ENCODE peak calls at places on chromosomes 6 and 20, in nine cellular contexts. H is brain microvascular endothelial cell, Z is endothelial cell, N is epithelial cell of proximal tubule, D is GM13977, R is glutamatergic neuron, M is psoas muscle, B is astrocyte, O is Panc1. C is an unnamed sample.

GRCh38 chr6:29992792-29993191 is 50.5 kb downstream of the HLA-A start:
- DNase-seq in H (peak; percentile 7), Z (no peak), N (peak; percentile 61), D (no peak), R (no peak), M (no peak), B (peak; percentile 12), O (peak; percentile 55), C (peak; percentile 91)

GRCh38 chr20:8082999-8083398 is 49.1 kb upstream of the PLCB1 start:
- DNase-seq in H (no peak), Z (no peak), N (no peak), D (no peak), R (no peak), M (no peak), B (peak; percentile 72), O (no peak), C (peak; percentile 17)

GRCh38 chr6:162442675-162443074 is 284.9 kb downstream of the PRKN start:
- DNase-seq in H (no peak), Z (peak; percentile 56), N (no peak), D (no peak), R (peak; percentile 47), M (no peak), B (no peak), O (no peak), C (no peak)

GRCh38 chr20:19260412-19261090 is 48.1 kb downstream of the SLC24A3 start:
- DNase-seq in H (peak; percentile 6), Z (no peak), N (no peak), D (no peak), R (no peak), M (no peak), B (no peak), O (no peak), C (peak; percentile 29)

GRCh38 chr20:46698788-46699187 is 9.5 kb upstream of the TP53RK start:
- DNase-seq in H (no peak), Z (no peak), N (no peak), D (no peak), R (no peak), M (no peak), B (no peak), O (no peak), C (no peak)

GRCh38 chr6:36731622-36732310 is 34.1 kb downstream of the RAB44 start:
- DNase-seq in H (no peak), Z (no peak), N (no peak), D (no peak), R (no peak), M (no peak), B (no peak), O (no peak), C (no peak)

GRCh38 chr6:15593798-15594197 is 69.0 kb downstream of the DTNBP1 start:
- DNase-seq in H (no peak), Z (no peak), N (no peak), D (no peak), R (no peak), M (no peak), B (peak; percentile 12), O (no peak), C (no peak)

GRCh38 chr20:58521763-58522162 is 6.6 kb upstream of the APCDD1L start:
- DNase-seq in H (no peak), Z (no peak), N (no peak), D (no peak), R (no peak), M (no peak), B (no peak), O (no peak), C (no peak)

GRCh38 chr6:4313044-4313686 is 177.8 kb upstream of the ECI2 start:
- DNase-seq in H (peak; percentile 97), Z (no peak), N (peak; percentile 82), D (no peak), R (no peak), M (peak; percentile 35), B (peak; percentile 95), O (peak; percentile 71), C (peak; percentile 95)
- TF ChIP-seq CTCF in H (peak; percentile 69), Z (no peak), N (peak; percentile 80), D (peak; percentile 41), R (no peak), M (peak; percentile 36), B (peak; percentile 60), O (peak; percentile 42), C (peak; percentile 72)

GRCh38 chr6:71510856-71511255 is 222.2 kb downstream of the OGFRL1 start:
- DNase-seq in H (no peak), Z (no peak), N (no peak), D (no peak), R (no peak), M (no peak), B (no peak), O (no peak), C (no peak)
- TF ChIP-seq CTCF in H (no peak), Z (no peak), N (no peak), D (no peak), R (no peak), M (no peak), B (no peak), O (no peak), C (no peak)

GRCh38 chr6:129853996-129854711 is 7.0 kb downstream of the TMEM244 start:
- DNase-seq in H (peak; percentile 9), Z (no peak), N (peak; percentile 12), D (no peak), R (no peak), M (no peak), B (peak; percentile 80), O (no peak), C (peak; percentile 62)
- TF ChIP-seq CTCF in H (no peak), Z (no peak), N (no peak), D (no peak), R (no peak), M (no peak), B (no peak), O (no peak), C (no peak)

DNA sequence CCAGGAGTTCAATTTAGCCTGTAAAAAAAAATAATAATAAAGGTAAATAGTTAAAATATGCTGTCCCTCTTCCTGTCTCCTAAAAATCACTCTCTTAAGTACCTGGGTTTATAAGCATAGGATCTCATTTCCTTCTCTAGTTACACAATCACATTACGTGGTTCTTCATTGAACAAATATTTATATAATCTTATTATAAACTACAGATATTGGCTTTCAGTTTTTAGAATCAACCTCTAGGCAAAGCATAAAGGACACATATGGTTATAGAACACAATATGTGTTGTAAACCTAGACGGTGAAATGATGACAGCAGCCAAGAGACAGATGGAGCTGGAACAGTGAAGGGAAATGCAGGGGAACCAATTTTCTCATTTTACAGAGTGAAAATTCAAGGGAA is 83.0 kb upstream of the CDYL start:
- DNase-seq in H (no peak), Z (no peak), N (no peak), D (no peak), R (no peak), M (no peak), B (no peak), O (no peak), C (no peak)
- TF ChIP-seq CTCF in H (no peak), Z (no peak), N (no peak), D (no peak), R (no peak), M (no peak), B (no peak), O (no peak), C (no peak)

DNA sequence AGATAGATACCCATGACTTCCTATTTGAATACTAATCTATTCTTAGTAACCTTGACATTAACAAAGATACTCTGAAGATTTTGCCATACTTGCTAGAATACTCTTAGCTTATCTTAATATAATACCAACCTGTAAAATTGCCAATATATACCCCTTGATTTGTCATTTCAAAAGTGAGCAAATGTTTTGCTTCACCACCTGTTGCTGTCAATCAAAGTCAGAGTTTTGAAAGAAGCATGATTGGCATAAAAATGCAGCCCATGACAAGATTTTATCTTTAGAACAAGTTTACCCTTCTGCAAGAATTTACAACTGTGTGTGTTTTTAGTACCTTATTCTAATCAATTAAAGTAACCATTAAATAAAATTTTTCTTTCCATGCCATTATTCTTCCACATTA is 236.2 kb downstream of the TBX18 start:
- DNase-seq in H (no peak), Z (no peak), N (no peak), D (no peak), R (no peak), M (no peak), B (no peak), O (no peak), C (no peak)
- TF ChIP-seq CTCF in H (no peak), Z (no peak), N (no peak), D (no peak), R (no peak), M (no peak), B (no peak), O (no peak), C (no peak)

C was measured in epithelial cell of esophagus.